ENCODE peak calls at places on chromosomes 7 and 10, in ten cellular contexts. Z is cardiac muscle cell; G is body of pancreas; J is AG04450; D is kidney; S is tibial nerve; N is upper lobe of left lung; K is prostate gland; Q is tibial artery; O is CD4-positive, alpha-beta memory T cell. V is an unnamed sample.

GRCh38 chr10:52250562-52250961 is 63.5 kb upstream of the DKK1 start:
- DNase-seq in Z (no peak), G (no peak), J (no peak), D (no peak), S (no peak), N (no peak), K (no peak), Q (no peak), O (no peak), V (no peak)

GRCh38 chr7:43018446-43018845 is 86.3 kb downstream of the MRPL32 start:
- DNase-seq in Z (no peak), G (no peak), J (no peak), D (no peak), S (no peak), N (no peak), K (no peak), Q (no peak), O (no peak), V (no peak)

GRCh38 chr10:104209575-104210198 is 22.5 kb downstream of the CFAP43 start:
- DNase-seq in Z (peak), G (peak), J (no peak), D (no peak), S (peak), N (no peak), K (no peak), Q (peak), O (peak), V (peak)

GRCh38 chr10:117399341-117400196 is 24.3 kb upstream of the PDZD8 start:
- DNase-seq in Z (no peak), G (no peak), J (no peak), D (no peak), S (no peak), N (no peak), K (no peak), Q (no peak), O (no peak), V (no peak)

GRCh38 chr10:3197354-3198003 is 24.9 kb upstream of the PITRM1 start:
- DNase-seq in Z (peak), G (peak), J (peak), D (peak), S (peak), N (peak), K (peak), Q (peak), O (peak), V (peak)

GRCh38 chr7:140475747-140476333 is 3.5 kb downstream of the MKRN1 start:
- DNase-seq in Z (peak), G (peak), J (peak), D (no peak), S (peak), N (no peak), K (peak), Q (no peak), O (peak), V (peak)

GRCh38 chr10:33290286-33291052 is 44.0 kb downstream of the NRP1 start:
- DNase-seq in Z (no peak), G (no peak), J (no peak), D (no peak), S (no peak), N (no peak), K (no peak), Q (no peak), O (no peak), V (no peak)

GRCh38 chr10:133219782-133220181 is 10.2 kb upstream of the UTF1 start:
- DNase-seq in Z (no peak), G (no peak), J (no peak), D (no peak), S (no peak), N (peak), K (no peak), Q (no peak), O (no peak), V (no peak)

GRCh38 chr10:132104471-132105301 is 38.9 kb downstream of the JAKMIP3 start:
- DNase-seq in Z (no peak), G (no peak), J (no peak), D (peak), S (no peak), N (no peak), K (no peak), Q (no peak), O (no peak), V (no peak)

GRCh38 chr10:33930079-33930478 is 595.6 kb upstream of the NRP1 start:
- DNase-seq in Z (no peak), G (no peak), J (no peak), D (no peak), S (no peak), N (no peak), K (no peak), Q (no peak), O (no peak), V (no peak)

GRCh38 chr10:23994459-23995046 is 214.4 kb upstream of the KIAA1217 start:
- DNase-seq in Z (peak), G (peak), J (peak), D (no peak), S (peak), N (no peak), K (peak), Q (peak), O (no peak), V (no peak)

GRCh38 chr10:130254168-130255061 is 118.2 kb downstream of the GLRX3 start:
- DNase-seq in Z (no peak), G (no peak), J (no peak), D (no peak), S (no peak), N (peak), K (no peak), Q (no peak), O (no peak), V (no peak)

GRCh38 chr7:86814980-86815379 is 171.3 kb downstream of the GRM3 start:
- DNase-seq in Z (peak), G (no peak), J (no peak), D (no peak), S (no peak), N (no peak), K (no peak), Q (no peak), O (no peak), V (no peak)

GRCh38 chr7:78587443-78588044 is 789.0 kb downstream of the PHTF2 start:
- DNase-seq in Z (peak), G (no peak), J (no peak), D (no peak), S (no peak), N (no peak), K (no peak), Q (no peak), O (no peak), V (no peak)

GRCh38 chr10:61486738-61487396 is 33.7 kb upstream of the TMEM26 start:
- DNase-seq in Z (peak), G (no peak), J (no peak), D (no peak), S (no peak), N (no peak), K (no peak), Q (no peak), O (no peak), V (no peak)

GRCh38 chr7:121697731-121698396 is 175.1 kb upstream of the PTPRZ1 start:
- DNase-seq in Z (no peak), G (no peak), J (no peak), D (no peak), S (no peak), N (no peak), K (no peak), Q (no peak), O (no peak), V (no peak)

GRCh38 chr7:127448566-127448965 is 56.1 kb upstream of the ZNF800 start:
- DNase-seq in Z (no peak), G (no peak), J (no peak), D (no peak), S (no peak), N (no peak), K (no peak), Q (no peak), O (no peak), V (no peak)

GRCh38 chr10:77357611-77358010 is 280.0 kb downstream of the KCNMA1 start:
- DNase-seq in Z (peak), G (no peak), J (peak), D (no peak), S (no peak), N (no peak), K (no peak), Q (no peak), O (no peak), V (no peak)

GRCh38 chr7:108146070-108146842 is 16.1 kb upstream of the LAMB4 start:
- DNase-seq in Z (peak), G (peak), J (peak), D (peak), S (peak), N (no peak), K (peak), Q (peak), O (peak), V (peak)

GRCh38 chr10:43985941-43986340 is 337.3 kb upstream of the ZNF32 start:
- DNase-seq in Z (no peak), G (no peak), J (no peak), D (no peak), S (no peak), N (no peak), K (no peak), Q (no peak), O (no peak), V (no peak)

GRCh38 chr10:84510121-84510520 is 181.7 kb downstream of the CCSER2 start:
- DNase-seq in Z (peak), G (no peak), J (peak), D (no peak), S (no peak), N (no peak), K (no peak), Q (no peak), O (no peak), V (no peak)

GRCh38 chr10:12961416-12961815 is 40.1 kb downstream of the CCDC3 start:
- DNase-seq in Z (no peak), G (no peak), J (no peak), D (no peak), S (no peak), N (no peak), K (no peak), Q (no peak), O (no peak), V (no peak)

GRCh38 chr10:3237530-3237929 is 64.9 kb upstream of the PITRM1 start:
- DNase-seq in Z (no peak), G (no peak), J (no peak), D (no peak), S (no peak), N (no peak), K (no peak), Q (no peak), O (no peak), V (no peak)

GRCh38 chr7:47777531-47778152 is 170.6 kb downstream of the PKD1L1 start:
- DNase-seq in Z (no peak), G (no peak), J (no peak), D (no peak), S (no peak), N (no peak), K (no peak), Q (no peak), O (no peak), V (no peak)

GRCh38 chr10:102951316-102951715 is 33.2 kb downstream of the CNNM2 start:
- DNase-seq in Z (no peak), G (no peak), J (no peak), D (no peak), S (no peak), N (no peak), K (no peak), Q (no peak), O (no peak), V (no peak)

GRCh38 chr10:3091346-3091787 is 24.0 kb downstream of the PFKP start:
- DNase-seq in Z (peak), G (no peak), J (peak), D (peak), S (no peak), N (no peak), K (no peak), Q (no peak), O (no peak), V (no peak)

GRCh38 chr10:1417574-1417973 is 319.8 kb downstream of the ADARB2 start:
- DNase-seq in Z (no peak), G (no peak), J (no peak), D (no peak), S (no peak), N (no peak), K (no peak), Q (no peak), O (no peak), V (no peak)

GRCh38 chr7:19519443-19519977 is 189.3 kb downstream of the POLR1F start:
- DNase-seq in Z (peak), G (no peak), J (no peak), D (no peak), S (no peak), N (no peak), K (no peak), Q (no peak), O (no peak), V (no peak)

GRCh38 chr10:15784237-15784636 is 64.5 kb upstream of the ITGA8 start:
- DNase-seq in Z (no peak), G (no peak), J (no peak), D (no peak), S (no peak), N (no peak), K (peak), Q (no peak), O (no peak), V (no peak)

GRCh38 chr10:131248376-131249165 is 63.0 kb downstream of the TCERG1L start:
- DNase-seq in Z (no peak), G (no peak), J (no peak), D (no peak), S (no peak), N (peak), K (no peak), Q (no peak), O (no peak), V (no peak)

GRCh38 chr7:33946094-33946699 is 40.9 kb downstream of the BMPER start:
- DNase-seq in Z (no peak), G (no peak), J (no peak), D (no peak), S (no peak), N (no peak), K (no peak), Q (no peak), O (no peak), V (no peak)

GRCh38 chr7:27160546-27161213 is 4.2 kb upstream of the HOXA7 start:
- DNase-seq in Z (peak), G (peak), J (peak), D (peak), S (peak), N (peak), K (peak), Q (peak), O (peak), V (peak)

GRCh38 chr7:117478796-117479479 is 887 bp upstream of the CFTR start:
- DNase-seq in Z (no peak), G (no peak), J (no peak), D (no peak), S (no peak), N (no peak), K (no peak), Q (no peak), O (no peak), V (no peak)

GRCh38 chr10:131081386-131081785 is 230.1 kb downstream of the TCERG1L start:
- DNase-seq in Z (no peak), G (no peak), J (no peak), D (no peak), S (no peak), N (no peak), K (no peak), Q (no peak), O (no peak), V (no peak)

GRCh38 chr7:93773446-93773845 is 117.1 kb downstream of the TFPI2 start:
- DNase-seq in Z (no peak), G (no peak), J (no peak), D (no peak), S (no peak), N (no peak), K (no peak), Q (no peak), O (no peak), V (no peak)

GRCh38 chr10:102616071-102616770 is 28.1 kb upstream of the TRIM8 start:
- DNase-seq in Z (peak), G (no peak), J (no peak), D (peak), S (no peak), N (no peak), K (no peak), Q (no peak), O (no peak), V (no peak)

GRCh38 chr7:43522406-43523156 is 60.3 kb upstream of the STK17A start:
- DNase-seq in Z (peak), G (no peak), J (no peak), D (no peak), S (no peak), N (no peak), K (no peak), Q (no peak), O (no peak), V (no peak)

GRCh38 chr10:71187600-71187999 is 24.8 kb upstream of the UNC5B start:
- DNase-seq in Z (peak), G (peak), J (no peak), D (no peak), S (peak), N (no peak), K (no peak), Q (peak), O (no peak), V (no peak)

GRCh38 chr10:71188201-71188600 is 24.2 kb upstream of the UNC5B start:
- DNase-seq in Z (no peak), G (no peak), J (no peak), D (no peak), S (no peak), N (no peak), K (no peak), Q (no peak), O (no peak), V (peak)

GRCh38 chr10:71184402-71184801 is 28.0 kb upstream of the UNC5B start:
- DNase-seq in Z (no peak), G (no peak), J (no peak), D (no peak), S (no peak), N (no peak), K (no peak), Q (no peak), O (no peak), V (no peak)

GRCh38 chr10:71185209-71185608 is 27.2 kb upstream of the UNC5B start:
- DNase-seq in Z (no peak), G (no peak), J (no peak), D (no peak), S (no peak), N (no peak), K (no peak), Q (no peak), O (no peak), V (no peak)

DNA sequence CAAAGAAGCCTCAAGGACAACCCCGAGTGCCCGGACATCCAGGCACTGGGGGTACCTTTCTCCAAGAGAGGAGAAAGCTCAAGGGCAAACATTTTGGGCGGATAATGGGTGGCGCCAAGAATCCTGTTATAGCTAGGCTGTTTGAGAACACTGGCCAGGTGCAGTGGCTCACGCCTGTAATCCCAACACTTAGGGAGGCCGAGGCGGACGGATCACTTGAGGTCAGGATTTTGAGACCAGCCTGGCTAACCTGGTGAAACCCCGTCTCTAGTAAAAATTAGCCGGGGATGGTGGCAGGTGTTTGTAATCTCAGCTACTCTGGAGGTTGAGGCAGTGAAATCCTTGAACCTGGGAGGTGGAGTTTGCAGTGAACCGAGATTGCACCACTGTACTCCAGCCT is 25.2 kb upstream of the UNC5B start:
- DNase-seq in Z (no peak), G (no peak), J (no peak), D (no peak), S (no peak), N (no peak), K (no peak), Q (no peak), O (no peak), V (no peak)
- H3K27ac ChIP-seq in Z (no peak), G (no peak), J (no peak), D (no peak), S (no peak), N (no peak), K (no peak), Q (no peak), O (no peak), V (no peak)

GRCh38 chr10:73818402-73818801 is 7.0 kb upstream of the NDST2 start:
- DNase-seq in Z (no peak), G (no peak), J (no peak), D (no peak), S (no peak), N (peak), K (no peak), Q (no peak), O (no peak), V (no peak)
- H3K27ac ChIP-seq in Z (no peak), G (no peak), J (no peak), D (no peak), S (peak), N (no peak), K (no peak), Q (peak), O (no peak), V (no peak)

GRCh38 chr10:35425596-35425995 is 89.3 kb downstream of the CCNY start:
- DNase-seq in Z (peak), G (no peak), J (no peak), D (no peak), S (no peak), N (no peak), K (no peak), Q (no peak), O (no peak), V (no peak)
- H3K27ac ChIP-seq in Z (no peak), G (no peak), J (no peak), D (no peak), S (no peak), N (no peak), K (peak), Q (no peak), O (no peak), V (peak)

DNA sequence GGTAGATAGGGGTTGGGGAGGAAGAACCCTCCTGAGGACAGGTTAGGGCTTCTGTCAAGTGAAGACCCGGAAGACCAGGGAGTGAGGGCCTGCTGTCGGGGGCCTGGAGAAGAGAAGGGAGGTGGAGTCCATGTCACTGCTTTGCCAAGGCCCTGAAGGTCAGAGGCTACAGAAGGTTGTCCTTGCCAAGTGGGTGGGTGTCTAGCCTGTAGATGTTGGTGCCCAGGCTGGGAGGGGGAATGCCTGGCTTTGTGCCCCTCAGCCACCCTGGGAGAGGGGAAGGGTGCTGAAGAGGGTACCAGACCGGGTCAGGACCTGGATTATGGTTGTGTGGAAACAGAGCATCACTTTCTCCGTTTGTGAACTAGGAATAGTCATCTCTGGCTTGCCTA is 67.2 kb upstream of the AQP1 start:
- DNase-seq in Z (no peak), G (no peak), J (no peak), D (no peak), S (no peak), N (no peak), K (no peak), Q (no peak), O (no peak), V (no peak)
- H3K27ac ChIP-seq in Z (no peak), G (no peak), J (no peak), D (no peak), S (peak), N (peak), K (peak), Q (peak), O (no peak), V (no peak)

V was measured in caudate nucleus.